ENCODE peak calls at places on chromosomes 11 and 22, in five cellular contexts. Y is GM12865, O is GM12878, V is fibroblast of the aortic adventitia, Q is choroid plexus epithelial cell. T is an unnamed sample.

GRCh38 chr11:78791964-78792363 is 217.3 kb upstream of the NARS2 start:
- DNase-seq in Y (no peak), O (no peak), V (no peak), Q (no peak), T (no peak)

GRCh38 chr22:27747396-27748256 is 53.9 kb downstream of the MN1 start:
- DNase-seq in Y (no peak), O (no peak), V (peak), Q (no peak), T (no peak)

GRCh38 chr22:33726294-33726711 is 194.0 kb downstream of the LARGE1 start:
- DNase-seq in Y (no peak), O (no peak), V (peak), Q (peak), T (no peak)

GRCh38 chr22:36328635-36329216 is 59.0 kb downstream of the MYH9 start:
- DNase-seq in Y (peak), O (peak), V (peak), Q (peak), T (no peak)

GRCh38 chr11:6111635-6112034 is 4.2 kb downstream of the OR56B4 start:
- DNase-seq in Y (no peak), O (no peak), V (peak), Q (no peak), T (no peak)

GRCh38 chr11:112355726-112356125 is 95.1 kb upstream of the PLET1 start:
- DNase-seq in Y (peak), O (no peak), V (peak), Q (peak), T (no peak)

GRCh38 chr11:86440305-86440716 is 65.6 kb downstream of the CCDC81 start:
- DNase-seq in Y (no peak), O (no peak), V (peak), Q (peak), T (no peak)

GRCh38 chr22:49847751-49848689 is 5.6 kb upstream of the ZBED4 start:
- DNase-seq in Y (no peak), O (no peak), V (no peak), Q (no peak), T (no peak)

DNA sequence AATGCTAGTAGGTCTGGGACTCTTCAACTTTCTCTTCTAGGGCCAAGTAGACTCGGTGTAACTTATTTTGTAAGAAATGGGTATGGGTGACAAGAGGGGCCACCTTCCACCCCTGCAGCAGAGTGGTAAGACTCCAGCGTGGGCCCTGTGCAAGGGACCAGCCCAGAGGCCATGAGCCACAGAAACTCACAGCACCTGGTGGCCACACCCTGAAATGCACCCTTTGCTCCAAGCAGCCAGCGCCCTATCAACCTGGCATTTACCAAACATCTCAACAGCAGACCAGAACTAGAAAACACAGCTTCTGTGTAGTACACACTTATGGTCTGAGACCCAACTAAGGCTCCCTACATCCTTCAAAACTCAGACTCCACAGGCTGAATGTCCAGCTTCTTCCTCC is 5.7 kb downstream of the CDCA5 start:
- DNase-seq in Y (peak), O (no peak), V (peak), Q (peak), T (peak)
- TF ChIP-seq CTCF in Y (peak), O (peak), V (peak), Q (peak), T (peak)

DNA sequence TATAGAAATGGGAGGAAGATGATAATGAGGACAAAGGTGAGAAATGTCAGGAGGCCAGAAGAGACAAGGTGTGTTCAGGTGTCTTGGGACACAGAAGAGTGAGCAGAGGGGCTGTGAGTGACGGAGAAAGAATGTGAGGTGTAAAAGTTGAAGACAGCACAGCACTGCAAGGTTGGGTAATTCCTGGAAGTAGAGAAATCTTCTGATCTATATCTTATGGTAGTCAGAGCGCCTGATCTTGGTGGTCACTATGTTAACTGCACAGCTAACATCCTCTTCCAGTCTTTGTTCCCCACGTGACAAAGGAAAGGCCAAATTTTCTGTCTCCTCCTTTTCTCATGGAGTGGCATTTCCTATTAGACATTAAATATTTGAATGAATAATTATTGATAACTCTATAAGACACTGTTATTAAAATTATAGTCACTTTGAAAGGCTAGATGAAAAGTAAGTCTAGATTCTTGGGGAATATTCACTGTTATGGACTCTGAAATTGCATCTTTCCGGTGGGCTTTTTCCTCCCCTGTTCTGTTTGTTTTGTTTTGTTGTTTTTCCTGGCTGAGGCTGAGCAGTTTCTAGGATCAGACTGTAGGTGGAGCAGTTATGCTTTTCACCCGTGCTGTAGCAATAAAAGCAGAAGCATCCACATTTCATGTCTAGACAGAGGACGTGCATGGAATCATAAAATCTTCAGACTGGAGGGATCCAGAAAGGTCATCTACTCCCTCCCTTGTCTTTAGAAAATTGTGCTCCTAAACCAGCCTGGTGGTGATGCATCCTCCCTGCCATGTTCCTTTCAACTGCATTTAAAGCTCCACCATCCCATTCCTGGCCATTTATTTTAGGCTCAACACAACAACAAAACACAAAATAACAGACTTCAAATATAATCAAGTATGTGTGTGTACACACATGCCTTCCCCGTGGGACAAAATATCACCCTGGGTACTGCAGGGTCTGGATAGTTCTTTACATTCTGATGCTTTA is 26.6 kb downstream of the SC5D start:
- DNase-seq in Y (peak), O (no peak), V (peak), Q (peak), T (peak)
- TF ChIP-seq CTCF in Y (peak), O (peak), V (peak), Q (peak), T (peak)

GRCh38 chr11:31160504-31161422 is 208.8 kb downstream of the DCDC1 start:
- DNase-seq in Y (peak), O (no peak), V (no peak), Q (peak), T (no peak)
- TF ChIP-seq CTCF in Y (peak), O (peak), V (peak), Q (peak), T (no peak)

GRCh38 chr11:130904380-130904779 is 11.9 kb downstream of the SNX19 start:
- DNase-seq in Y (no peak), O (no peak), V (no peak), Q (peak), T (peak)
- TF ChIP-seq CTCF in Y (no peak), O (peak), V (peak), Q (peak), T (peak)

GRCh38 chr22:24824250-24824649 is 18.2 kb downstream of the SGSM1 start:
- DNase-seq in Y (no peak), O (no peak), V (no peak), Q (no peak), T (no peak)
- TF ChIP-seq CTCF in Y (no peak), O (no peak), V (no peak), Q (no peak), T (no peak)

DNA sequence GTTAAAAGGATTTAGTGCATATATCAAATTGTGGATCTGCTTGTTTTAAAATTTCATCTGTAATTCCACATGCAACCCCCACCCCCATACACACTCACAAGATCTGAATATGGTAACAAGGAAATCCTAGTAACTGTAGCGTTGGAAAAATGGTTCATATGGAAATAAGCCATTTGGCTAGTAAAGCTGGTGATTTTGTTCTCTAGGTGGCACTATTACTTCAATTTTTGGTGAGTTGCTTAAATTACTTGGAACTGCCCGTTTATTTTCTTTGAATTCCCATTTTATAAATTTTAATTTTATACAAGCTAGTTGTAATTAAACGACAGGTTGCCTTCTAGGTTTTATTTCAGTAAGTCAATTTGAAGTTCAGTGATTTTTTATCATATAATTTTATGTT is 5.3 kb downstream of the BDNF start:
- DNase-seq in Y (no peak), O (no peak), V (peak), Q (peak), T (no peak)
- TF ChIP-seq CTCF in Y (peak), O (peak), V (peak), Q (peak), T (peak)

T was measured in RWPE1.